ENCODE peak calls at places on chromosomes 11 and 22, in ten cellular contexts. One of them, this sample, is unnamed.

GRCh38 chr11:5507177-5507576 is 2.6 kb downstream of the UBQLN3 start:
- DNase-seq in midbrain: no peak
- DNase-seq in AG08395: no peak
- DNase-seq in LHCN-M2: no peak
- DNase-seq in effector memory CD4-positive, alpha-beta T cell: no peak
- DNase-seq in AG09309: no peak
- DNase-seq in Caki2: no peak
- DNase-seq in activated CD8-positive, alpha-beta memory T cell treated with anti-CD3 and anti-CD28 coated beads for 48 hours: no peak
- DNase-seq in fibroblast of the aortic adventitia: no peak
- DNase-seq in colonic mucosa: no peak
- DNase-seq in this sample: no peak

GRCh38 chr22:46318576-46318975 is 16.9 kb upstream of the TRMU start:
- DNase-seq in colonic mucosa: no peak
- DNase-seq in AG09309: no peak
- DNase-seq in fibroblast of the aortic adventitia: no peak
- DNase-seq in effector memory CD4-positive, alpha-beta T cell: no peak
- DNase-seq in midbrain: no peak
- DNase-seq in activated CD8-positive, alpha-beta memory T cell treated with anti-CD3 and anti-CD28 coated beads for 48 hours: no peak
- DNase-seq in Caki2: no peak
- DNase-seq in AG08395: no peak
- DNase-seq in LHCN-M2: no peak
- DNase-seq in this sample: no peak

GRCh38 chr11:13955971-13956421 is 6.5 kb upstream of the SPON1 start:
- DNase-seq in LHCN-M2: peak
- DNase-seq in colonic mucosa: peak
- DNase-seq in midbrain: peak
- DNase-seq in AG08395: peak
- DNase-seq in effector memory CD4-positive, alpha-beta T cell: peak
- DNase-seq in Caki2: peak
- DNase-seq in AG09309: peak
- DNase-seq in activated CD8-positive, alpha-beta memory T cell treated with anti-CD3 and anti-CD28 coated beads for 48 hours: no peak
- DNase-seq in fibroblast of the aortic adventitia: peak
- DNase-seq in this sample: peak

GRCh38 chr11:67352546-67353316 is 615 bp downstream of the POLD4 start:
- DNase-seq in activated CD8-positive, alpha-beta memory T cell treated with anti-CD3 and anti-CD28 coated beads for 48 hours: no peak
- DNase-seq in LHCN-M2: peak
- DNase-seq in AG09309: no peak
- DNase-seq in fibroblast of the aortic adventitia: no peak
- DNase-seq in effector memory CD4-positive, alpha-beta T cell: no peak
- DNase-seq in midbrain: no peak
- DNase-seq in Caki2: no peak
- DNase-seq in AG08395: no peak
- DNase-seq in colonic mucosa: peak
- DNase-seq in this sample: no peak

GRCh38 chr22:41619979-41620645 is 731 bp downstream of the DESI1 start:
- DNase-seq in midbrain: no peak
- DNase-seq in colonic mucosa: peak
- DNase-seq in AG08395: peak
- DNase-seq in effector memory CD4-positive, alpha-beta T cell: peak
- DNase-seq in fibroblast of the aortic adventitia: no peak
- DNase-seq in AG09309: no peak
- DNase-seq in activated CD8-positive, alpha-beta memory T cell treated with anti-CD3 and anti-CD28 coated beads for 48 hours: peak
- DNase-seq in Caki2: peak
- DNase-seq in LHCN-M2: no peak
- DNase-seq in this sample: peak

GRCh38 chr22:35103756-35104155 is 37.8 kb downstream of the ISX start:
- DNase-seq in AG08395: no peak
- DNase-seq in midbrain: no peak
- DNase-seq in AG09309: no peak
- DNase-seq in activated CD8-positive, alpha-beta memory T cell treated with anti-CD3 and anti-CD28 coated beads for 48 hours: no peak
- DNase-seq in effector memory CD4-positive, alpha-beta T cell: no peak
- DNase-seq in Caki2: no peak
- DNase-seq in colonic mucosa: peak
- DNase-seq in LHCN-M2: no peak
- DNase-seq in fibroblast of the aortic adventitia: no peak
- DNase-seq in this sample: no peak

GRCh38 chr11:10456519-10456918 is 1.5 kb downstream of the AMPD3 start:
- DNase-seq in effector memory CD4-positive, alpha-beta T cell: no peak
- DNase-seq in colonic mucosa: no peak
- DNase-seq in midbrain: no peak
- DNase-seq in Caki2: no peak
- DNase-seq in LHCN-M2: no peak
- DNase-seq in fibroblast of the aortic adventitia: peak
- DNase-seq in activated CD8-positive, alpha-beta memory T cell treated with anti-CD3 and anti-CD28 coated beads for 48 hours: no peak
- DNase-seq in AG09309: no peak
- DNase-seq in AG08395: no peak
- DNase-seq in this sample: no peak

GRCh38 chr11:111526501-111526900 is 11.9 kb downstream of the HOATZ start:
- DNase-seq in AG09309: no peak
- DNase-seq in fibroblast of the aortic adventitia: peak
- DNase-seq in activated CD8-positive, alpha-beta memory T cell treated with anti-CD3 and anti-CD28 coated beads for 48 hours: no peak
- DNase-seq in AG08395: peak
- DNase-seq in colonic mucosa: no peak
- DNase-seq in Caki2: no peak
- DNase-seq in effector memory CD4-positive, alpha-beta T cell: no peak
- DNase-seq in midbrain: no peak
- DNase-seq in LHCN-M2: peak
- DNase-seq in this sample: peak

GRCh38 chr11:84437129-84438123 is 1151.3 kb upstream of the CCDC90B start:
- DNase-seq in LHCN-M2: no peak
- DNase-seq in AG09309: no peak
- DNase-seq in fibroblast of the aortic adventitia: peak
- DNase-seq in activated CD8-positive, alpha-beta memory T cell treated with anti-CD3 and anti-CD28 coated beads for 48 hours: no peak
- DNase-seq in colonic mucosa: peak
- DNase-seq in midbrain: no peak
- DNase-seq in AG08395: no peak
- DNase-seq in effector memory CD4-positive, alpha-beta T cell: no peak
- DNase-seq in Caki2: no peak
- DNase-seq in this sample: peak

GRCh38 chr22:29269731-29270474 is 1.8 kb downstream of the EWSR1 start:
- DNase-seq in AG09309: no peak
- DNase-seq in AG08395: no peak
- DNase-seq in LHCN-M2: no peak
- DNase-seq in midbrain: no peak
- DNase-seq in effector memory CD4-positive, alpha-beta T cell: no peak
- DNase-seq in activated CD8-positive, alpha-beta memory T cell treated with anti-CD3 and anti-CD28 coated beads for 48 hours: no peak
- DNase-seq in Caki2: peak
- DNase-seq in fibroblast of the aortic adventitia: peak
- DNase-seq in colonic mucosa: peak
- DNase-seq in this sample: no peak

GRCh38 chr11:83156150-83156995 is 558 bp upstream of the PCF11 start:
- DNase-seq in effector memory CD4-positive, alpha-beta T cell: peak
- DNase-seq in LHCN-M2: peak
- DNase-seq in Caki2: peak
- DNase-seq in fibroblast of the aortic adventitia: peak
- DNase-seq in AG08395: peak
- DNase-seq in activated CD8-positive, alpha-beta memory T cell treated with anti-CD3 and anti-CD28 coated beads for 48 hours: peak
- DNase-seq in colonic mucosa: peak
- DNase-seq in midbrain: peak
- DNase-seq in AG09309: peak
- DNase-seq in this sample: peak

GRCh38 chr11:108916290-108916689 is 251.4 kb downstream of the DDX10 start:
- DNase-seq in AG08395: peak
- DNase-seq in LHCN-M2: no peak
- DNase-seq in midbrain: no peak
- DNase-seq in AG09309: no peak
- DNase-seq in effector memory CD4-positive, alpha-beta T cell: no peak
- DNase-seq in Caki2: no peak
- DNase-seq in activated CD8-positive, alpha-beta memory T cell treated with anti-CD3 and anti-CD28 coated beads for 48 hours: no peak
- DNase-seq in colonic mucosa: no peak
- DNase-seq in fibroblast of the aortic adventitia: peak
- DNase-seq in this sample: no peak

GRCh38 chr11:130527648-130528300 is 79.3 kb downstream of the ADAMTS15 start:
- DNase-seq in AG09309: no peak
- DNase-seq in LHCN-M2: peak
- DNase-seq in effector memory CD4-positive, alpha-beta T cell: no peak
- DNase-seq in fibroblast of the aortic adventitia: peak
- DNase-seq in AG08395: no peak
- DNase-seq in activated CD8-positive, alpha-beta memory T cell treated with anti-CD3 and anti-CD28 coated beads for 48 hours: no peak
- DNase-seq in colonic mucosa: no peak
- DNase-seq in midbrain: no peak
- DNase-seq in Caki2: no peak
- DNase-seq in this sample: peak

GRCh38 chr11:17828311-17828751 is 93.8 kb downstream of the KCNC1 start:
- DNase-seq in effector memory CD4-positive, alpha-beta T cell: no peak
- DNase-seq in LHCN-M2: no peak
- DNase-seq in AG09309: no peak
- DNase-seq in AG08395: peak
- DNase-seq in colonic mucosa: peak
- DNase-seq in Caki2: no peak
- DNase-seq in midbrain: no peak
- DNase-seq in fibroblast of the aortic adventitia: peak
- DNase-seq in activated CD8-positive, alpha-beta memory T cell treated with anti-CD3 and anti-CD28 coated beads for 48 hours: no peak
- DNase-seq in this sample: no peak

GRCh38 chr22:36811094-36811797 is 5.6 kb downstream of the PVALB start:
- DNase-seq in activated CD8-positive, alpha-beta memory T cell treated with anti-CD3 and anti-CD28 coated beads for 48 hours: no peak
- DNase-seq in Caki2: no peak
- DNase-seq in AG09309: no peak
- DNase-seq in colonic mucosa: no peak
- DNase-seq in LHCN-M2: no peak
- DNase-seq in effector memory CD4-positive, alpha-beta T cell: no peak
- DNase-seq in fibroblast of the aortic adventitia: no peak
- DNase-seq in AG08395: no peak
- DNase-seq in midbrain: no peak
- DNase-seq in this sample: no peak

GRCh38 chr11:36702330-36703054 is 104.5 kb upstream of the RAG2 start:
- DNase-seq in colonic mucosa: peak
- DNase-seq in activated CD8-positive, alpha-beta memory T cell treated with anti-CD3 and anti-CD28 coated beads for 48 hours: no peak
- DNase-seq in effector memory CD4-positive, alpha-beta T cell: no peak
- DNase-seq in LHCN-M2: peak
- DNase-seq in AG08395: peak
- DNase-seq in Caki2: peak
- DNase-seq in midbrain: peak
- DNase-seq in AG09309: peak
- DNase-seq in fibroblast of the aortic adventitia: peak
- DNase-seq in this sample: peak

This sample was measured in kidney glomerular epithelial cell.